ENCODE peak calls at places on chromosome 3, in seven cellular contexts. L, C, P, H, Z, Y and Q are unnamed samples.

GRCh38 chr3:188270423-188270972 is 116.5 kb downstream of the LPP start:
- DNase-seq in L (no peak), C (no peak), P (no peak), H (no peak), Z (peak), Y (no peak), Q (no peak)

GRCh38 chr3:129553171-129553570 is 10.2 kb downstream of the H1-8 start:
- DNase-seq in L (no peak), C (peak), P (no peak), H (no peak), Z (no peak), Y (no peak), Q (no peak)

GRCh38 chr3:154137036-154137435 is 15.8 kb downstream of the ARHGEF26 start:
- DNase-seq in L (no peak), C (no peak), P (no peak), H (no peak), Z (no peak), Y (no peak), Q (no peak)

GRCh38 chr3:155572085-155572484 is 172.8 kb downstream of the PLCH1 start:
- DNase-seq in L (no peak), C (no peak), P (no peak), H (no peak), Z (no peak), Y (no peak), Q (no peak)

GRCh38 chr3:155252535-155252934 is 40.9 kb downstream of the STRIT1 start:
- DNase-seq in L (no peak), C (no peak), P (no peak), H (no peak), Z (no peak), Y (no peak), Q (no peak)

GRCh38 chr3:103295974-103296570 is 861.3 kb downstream of the ZPLD1 start:
- DNase-seq in L (no peak), C (no peak), P (no peak), H (no peak), Z (no peak), Y (no peak), Q (no peak)

GRCh38 chr3:196274585-196274984 is 12.9 kb downstream of the PCYT1A start:
- DNase-seq in L (no peak), C (no peak), P (no peak), H (no peak), Z (peak), Y (no peak), Q (no peak)

GRCh38 chr3:174862101-174862500 is 3.0 kb downstream of the NAALADL2 start:
- DNase-seq in L (no peak), C (no peak), P (no peak), H (no peak), Z (no peak), Y (no peak), Q (peak)

GRCh38 chr3:9980251-9980650 is 6.4 kb downstream of the EMC3 start:
- DNase-seq in L (no peak), C (no peak), P (no peak), H (no peak), Z (no peak), Y (no peak), Q (no peak)

GRCh38 chr3:129226374-129226773 is 23.0 kb upstream of the COPG1 start:
- DNase-seq in L (no peak), C (peak), P (peak), H (no peak), Z (peak), Y (peak), Q (peak)

GRCh38 chr3:176741648-176742047 is 455.6 kb downstream of the TBL1XR1 start:
- DNase-seq in L (no peak), C (no peak), P (no peak), H (no peak), Z (no peak), Y (no peak), Q (no peak)

GRCh38 chr3:14435175-14436011 is 33.0 kb downstream of the SLC6A6 start:
- DNase-seq in L (no peak), C (no peak), P (no peak), H (no peak), Z (peak), Y (no peak), Q (no peak)

GRCh38 chr3:136353461-136353860 is 103.3 kb downstream of the PCCB start:
- DNase-seq in L (no peak), C (no peak), P (no peak), H (no peak), Z (no peak), Y (no peak), Q (no peak)

GRCh38 chr3:32817561-32818430 is at the start of gene TRIM71:
- DNase-seq in L (no peak), C (no peak), P (peak), H (no peak), Z (no peak), Y (no peak), Q (no peak)

GRCh38 chr3:69741057-69741830 is 2.0 kb downstream of the MITF start:
- DNase-seq in L (no peak), C (no peak), P (no peak), H (no peak), Z (no peak), Y (no peak), Q (no peak)

GRCh38 chr3:146865175-146865755 is 260.1 kb upstream of the PLSCR5 start:
- DNase-seq in L (no peak), C (no peak), P (no peak), H (no peak), Z (no peak), Y (no peak), Q (no peak)

GRCh38 chr3:185070491-185071335 is 82.1 kb downstream of the C3orf70 start:
- DNase-seq in L (no peak), C (no peak), P (no peak), H (peak), Z (peak), Y (peak), Q (peak)

GRCh38 chr3:87625911-87626310 is 349.5 kb upstream of the POU1F1 start:
- DNase-seq in L (no peak), C (no peak), P (no peak), H (no peak), Z (no peak), Y (no peak), Q (no peak)

GRCh38 chr3:27675287-27675686 is 46.8 kb downstream of the EOMES start:
- DNase-seq in L (no peak), C (no peak), P (no peak), H (no peak), Z (peak), Y (no peak), Q (no peak)

GRCh38 chr3:149487598-149488197 is 13.2 kb downstream of the TM4SF4 start:
- DNase-seq in L (no peak), C (no peak), P (no peak), H (no peak), Z (no peak), Y (no peak), Q (peak)

GRCh38 chr3:71680588-71680987 is 44.6 kb downstream of the EIF4E3 start:
- DNase-seq in L (no peak), C (no peak), P (no peak), H (no peak), Z (no peak), Y (no peak), Q (no peak)

GRCh38 chr3:25911525-25912295 is 121.8 kb downstream of the OXSM start:
- DNase-seq in L (no peak), C (no peak), P (no peak), H (no peak), Z (no peak), Y (no peak), Q (no peak)

GRCh38 chr3:88113311-88114162 is 36.2 kb upstream of the C3orf38 start:
- DNase-seq in L (peak), C (no peak), P (no peak), H (no peak), Z (peak), Y (no peak), Q (peak)

GRCh38 chr3:73056365-73057150 is 4.9 kb upstream of the EBLN2 start:
- DNase-seq in L (no peak), C (no peak), P (no peak), H (no peak), Z (no peak), Y (no peak), Q (no peak)

GRCh38 chr3:153232737-153233330 is 70.8 kb downstream of the RAP2B start:
- DNase-seq in L (no peak), C (no peak), P (no peak), H (no peak), Z (no peak), Y (no peak), Q (no peak)

GRCh38 chr3:135982922-135983581 is 17.5 kb downstream of the PPP2R3A start:
- DNase-seq in L (no peak), C (no peak), P (no peak), H (no peak), Z (no peak), Y (no peak), Q (no peak)

GRCh38 chr3:70970952-70971351 is 612.6 kb downstream of the FOXP1 start:
- DNase-seq in L (no peak), C (no peak), P (no peak), H (no peak), Z (no peak), Y (no peak), Q (no peak)

GRCh38 chr3:47475570-47476329 is at the start of gene SCAP:
- DNase-seq in L (peak), C (peak), P (peak), H (peak), Z (peak), Y (peak), Q (peak)
- TF ChIP-seq POLR2A in L (peak), C (no peak), P (peak), H (peak), Z (peak), Y (peak), Q (peak)

DNA sequence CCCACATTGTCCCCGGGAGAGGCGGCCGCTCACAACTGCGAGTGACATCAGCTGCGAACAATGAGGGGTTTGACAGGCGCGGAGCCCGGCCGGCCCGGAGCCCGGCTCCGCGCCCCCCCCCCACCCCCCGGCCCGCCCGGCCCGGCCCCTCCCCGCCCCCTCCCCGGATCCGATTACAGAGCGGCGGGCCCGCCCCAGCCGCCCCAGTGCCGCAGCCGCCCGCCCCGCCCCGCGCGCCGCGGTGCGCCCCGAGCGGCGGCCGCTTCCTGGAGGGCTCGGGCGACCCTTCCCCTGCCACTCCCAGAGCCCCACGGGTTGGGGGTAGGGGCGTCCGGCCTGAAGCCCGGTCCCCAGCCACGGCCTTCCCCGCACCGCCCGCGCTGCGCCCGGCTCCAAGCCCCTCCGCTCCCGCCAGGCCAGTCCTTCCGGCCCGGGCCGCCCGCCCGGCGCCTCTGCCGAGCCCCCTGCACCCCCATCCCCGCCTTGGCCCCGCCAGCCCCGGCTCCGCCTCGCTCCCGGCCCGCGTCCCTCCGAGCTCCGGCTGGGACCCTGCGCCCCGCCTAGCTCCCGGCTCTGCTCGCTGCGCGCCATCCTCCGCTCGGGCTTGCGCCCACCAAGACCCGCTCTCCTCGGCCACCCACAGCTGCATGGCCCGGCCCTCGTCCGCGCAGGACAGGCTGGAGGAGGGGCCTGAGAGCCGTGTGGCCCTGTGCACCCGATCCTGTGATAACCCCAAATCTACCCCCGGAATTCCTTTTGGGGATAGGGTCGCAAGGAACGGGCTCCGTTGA is at the start of gene PCBP4:
- DNase-seq in L (peak), C (peak), P (no peak), H (peak), Z (peak), Y (peak), Q (peak)
- TF ChIP-seq POLR2A in L (peak), C (no peak), P (no peak), H (peak), Z (peak), Y (peak), Q (no peak)

GRCh38 chr3:170357920-170358854 is 672 bp downstream of the SKIL start:
- DNase-seq in L (peak), C (peak), P (peak), H (peak), Z (peak), Y (peak), Q (peak)
- TF ChIP-seq POLR2A in L (no peak), C (no peak), P (no peak), H (no peak), Z (no peak), Y (no peak), Q (peak)

DNA sequence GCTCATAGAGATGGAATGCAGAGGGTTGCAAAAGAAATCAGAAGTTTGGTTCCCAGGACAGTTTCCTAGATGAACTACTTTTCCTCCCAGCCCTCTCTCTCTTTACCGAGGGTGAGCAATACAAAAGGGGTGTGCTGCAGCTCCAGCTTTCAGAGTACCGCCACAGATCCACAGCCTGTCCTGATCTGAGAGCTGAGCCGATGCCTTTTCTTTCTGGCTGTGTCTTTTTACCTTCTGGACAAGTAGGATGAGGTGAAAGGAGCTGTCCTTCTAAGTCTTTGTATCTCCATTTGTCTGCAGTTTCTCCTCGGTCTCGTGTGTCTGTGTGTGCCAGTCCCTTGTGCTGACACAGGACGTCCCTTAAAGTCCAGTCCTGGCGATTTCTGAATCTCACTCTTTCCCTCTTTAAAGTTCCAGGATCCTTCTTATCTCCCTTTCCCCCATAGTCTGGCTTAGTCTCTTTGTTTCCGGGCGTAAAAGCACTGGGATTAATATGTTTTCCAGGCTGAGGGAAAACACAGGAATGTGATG is 545 bp downstream of the CCDC80 start:
- DNase-seq in L (no peak), C (peak), P (no peak), H (no peak), Z (peak), Y (no peak), Q (no peak)
- TF ChIP-seq POLR2A in L (no peak), C (no peak), P (no peak), H (no peak), Z (no peak), Y (no peak), Q (no peak)

GRCh38 chr3:128054363-128054762 is 2.1 kb downstream of the SEC61A1 start:
- DNase-seq in L (no peak), C (no peak), P (no peak), H (no peak), Z (peak), Y (no peak), Q (no peak)
- TF ChIP-seq POLR2A in L (no peak), C (no peak), P (no peak), H (no peak), Z (no peak), Y (no peak), Q (no peak)